ENCODE peak calls at places on chromosomes 3 and 15, in nine cellular contexts. One of them, this sample, is unnamed.

GRCh38 chr3:179148446-179149238 is 485 bp downstream of the PIK3CA start:
- DNase-seq in stomach: peak; percentile 54
- DNase-seq in heart left ventricle: peak; percentile 54
- DNase-seq in testis: peak; percentile 41
- DNase-seq in sigmoid colon: peak; percentile 69
- DNase-seq in body of pancreas: peak; percentile 45
- DNase-seq in HepG2: peak; percentile 7
- DNase-seq in esophagus muscularis mucosa: no peak
- DNase-seq in HCT116: no peak
- DNase-seq in this sample: peak; percentile 17

GRCh38 chr3:52054689-52055511 is 1.5 kb downstream of the DUSP7 start:
- DNase-seq in testis: no peak
- DNase-seq in HepG2: no peak
- DNase-seq in body of pancreas: no peak
- DNase-seq in esophagus muscularis mucosa: no peak
- DNase-seq in stomach: no peak
- DNase-seq in sigmoid colon: no peak
- DNase-seq in HCT116: no peak
- DNase-seq in heart left ventricle: no peak
- DNase-seq in this sample: no peak

GRCh38 chr15:94083467-94083991 is 147.8 kb upstream of the MCTP2 start:
- DNase-seq in esophagus muscularis mucosa: peak; percentile 80
- DNase-seq in HepG2: no peak
- DNase-seq in heart left ventricle: no peak
- DNase-seq in body of pancreas: no peak
- DNase-seq in testis: no peak
- DNase-seq in HCT116: no peak
- DNase-seq in stomach: no peak
- DNase-seq in sigmoid colon: peak; percentile 73
- DNase-seq in this sample: peak; percentile 36

GRCh38 chr3:88912294-88913014 is 195.0 kb upstream of the EPHA3 start:
- DNase-seq in HepG2: no peak
- DNase-seq in body of pancreas: no peak
- DNase-seq in heart left ventricle: no peak
- DNase-seq in esophagus muscularis mucosa: no peak
- DNase-seq in HCT116: no peak
- DNase-seq in stomach: no peak
- DNase-seq in sigmoid colon: no peak
- DNase-seq in testis: no peak
- DNase-seq in this sample: no peak

GRCh38 chr3:182728248-182728647 is 65.1 kb upstream of the ATP11B start:
- DNase-seq in testis: no peak
- DNase-seq in HepG2: no peak
- DNase-seq in HCT116: no peak
- DNase-seq in heart left ventricle: no peak
- DNase-seq in sigmoid colon: no peak
- DNase-seq in body of pancreas: no peak
- DNase-seq in stomach: no peak
- DNase-seq in esophagus muscularis mucosa: no peak
- DNase-seq in this sample: no peak

GRCh38 chr3:48344867-48345507 is 11.5 kb upstream of the SPINK8 start:
- DNase-seq in esophagus muscularis mucosa: no peak
- DNase-seq in heart left ventricle: no peak
- DNase-seq in testis: no peak
- DNase-seq in sigmoid colon: no peak
- DNase-seq in body of pancreas: no peak
- DNase-seq in HCT116: no peak
- DNase-seq in stomach: no peak
- DNase-seq in HepG2: no peak
- DNase-seq in this sample: no peak

GRCh38 chr15:71899665-71900064 is 89.3 kb downstream of the NR2E3 start:
- DNase-seq in sigmoid colon: no peak
- DNase-seq in body of pancreas: no peak
- DNase-seq in HCT116: no peak
- DNase-seq in testis: no peak
- DNase-seq in heart left ventricle: no peak
- DNase-seq in stomach: no peak
- DNase-seq in HepG2: no peak
- DNase-seq in esophagus muscularis mucosa: no peak
- DNase-seq in this sample: no peak

GRCh38 chr3:148466143-148466542 is 231.6 kb upstream of the AGTR1 start:
- DNase-seq in esophagus muscularis mucosa: no peak
- DNase-seq in HepG2: no peak
- DNase-seq in HCT116: no peak
- DNase-seq in sigmoid colon: no peak
- DNase-seq in heart left ventricle: no peak
- DNase-seq in stomach: no peak
- DNase-seq in testis: no peak
- DNase-seq in body of pancreas: no peak
- DNase-seq in this sample: no peak

GRCh38 chr3:24679429-24679828 is 184.8 kb upstream of the THRB start:
- DNase-seq in stomach: no peak
- DNase-seq in esophagus muscularis mucosa: no peak
- DNase-seq in testis: no peak
- DNase-seq in HCT116: no peak
- DNase-seq in sigmoid colon: no peak
- DNase-seq in body of pancreas: no peak
- DNase-seq in heart left ventricle: no peak
- DNase-seq in HepG2: no peak
- DNase-seq in this sample: no peak

GRCh38 chr3:106534206-106534605 is 665.4 kb upstream of the CBLB start:
- DNase-seq in esophagus muscularis mucosa: no peak
- DNase-seq in stomach: no peak
- DNase-seq in sigmoid colon: no peak
- DNase-seq in heart left ventricle: no peak
- DNase-seq in testis: no peak
- DNase-seq in body of pancreas: no peak
- DNase-seq in HepG2: no peak
- DNase-seq in HCT116: no peak
- DNase-seq in this sample: no peak

GRCh38 chr3:33439421-33440327 is 531 bp downstream of the UBP1 start:
- DNase-seq in body of pancreas: peak; percentile 64
- DNase-seq in HCT116: no peak
- DNase-seq in esophagus muscularis mucosa: no peak
- DNase-seq in HepG2: peak; percentile 21
- DNase-seq in testis: peak; percentile 59
- DNase-seq in heart left ventricle: peak; percentile 49
- DNase-seq in stomach: peak; percentile 56
- DNase-seq in sigmoid colon: peak; percentile 82
- DNase-seq in this sample: peak; percentile 20
- TF ChIP-seq POLR2A in body of pancreas: peak; percentile 59
- TF ChIP-seq POLR2A in HCT116: peak; percentile 65
- TF ChIP-seq POLR2A in esophagus muscularis mucosa: no peak
- TF ChIP-seq POLR2A in HepG2: no peak
- TF ChIP-seq POLR2A in testis: no peak
- TF ChIP-seq POLR2A in heart left ventricle: no peak
- TF ChIP-seq POLR2A in stomach: no peak
- TF ChIP-seq POLR2A in sigmoid colon: no peak
- TF ChIP-seq POLR2A in this sample: no peak

GRCh38 chr15:93072011-93072410 is 17.0 kb downstream of the RGMA start:
- DNase-seq in stomach: no peak
- DNase-seq in sigmoid colon: no peak
- DNase-seq in esophagus muscularis mucosa: no peak
- DNase-seq in testis: no peak
- DNase-seq in HepG2: no peak
- DNase-seq in HCT116: no peak
- DNase-seq in body of pancreas: no peak
- DNase-seq in heart left ventricle: no peak
- DNase-seq in this sample: no peak

GRCh38 chr15:93071469-93071891 is 17.5 kb downstream of the RGMA start:
- DNase-seq in body of pancreas: no peak
- DNase-seq in sigmoid colon: no peak
- DNase-seq in heart left ventricle: no peak
- DNase-seq in esophagus muscularis mucosa: no peak
- DNase-seq in stomach: no peak
- DNase-seq in testis: no peak
- DNase-seq in HCT116: no peak
- DNase-seq in HepG2: no peak
- DNase-seq in this sample: no peak

GRCh38 chr15:93074596-93074995 is 14.4 kb downstream of the RGMA start:
- DNase-seq in HepG2: no peak
- DNase-seq in sigmoid colon: no peak
- DNase-seq in heart left ventricle: no peak
- DNase-seq in HCT116: no peak
- DNase-seq in esophagus muscularis mucosa: no peak
- DNase-seq in body of pancreas: no peak
- DNase-seq in testis: no peak
- DNase-seq in stomach: no peak
- DNase-seq in this sample: no peak

GRCh38 chr15:93072440-93073394 is 16.3 kb downstream of the RGMA start:
- DNase-seq in stomach: peak; percentile 69
- DNase-seq in esophagus muscularis mucosa: no peak
- DNase-seq in body of pancreas: peak; percentile 77
- DNase-seq in HCT116: peak; percentile 33
- DNase-seq in testis: peak; percentile 81
- DNase-seq in heart left ventricle: peak; percentile 89
- DNase-seq in sigmoid colon: peak; percentile 94
- DNase-seq in HepG2: peak; percentile 6
- DNase-seq in this sample: peak; percentile 78

DNA sequence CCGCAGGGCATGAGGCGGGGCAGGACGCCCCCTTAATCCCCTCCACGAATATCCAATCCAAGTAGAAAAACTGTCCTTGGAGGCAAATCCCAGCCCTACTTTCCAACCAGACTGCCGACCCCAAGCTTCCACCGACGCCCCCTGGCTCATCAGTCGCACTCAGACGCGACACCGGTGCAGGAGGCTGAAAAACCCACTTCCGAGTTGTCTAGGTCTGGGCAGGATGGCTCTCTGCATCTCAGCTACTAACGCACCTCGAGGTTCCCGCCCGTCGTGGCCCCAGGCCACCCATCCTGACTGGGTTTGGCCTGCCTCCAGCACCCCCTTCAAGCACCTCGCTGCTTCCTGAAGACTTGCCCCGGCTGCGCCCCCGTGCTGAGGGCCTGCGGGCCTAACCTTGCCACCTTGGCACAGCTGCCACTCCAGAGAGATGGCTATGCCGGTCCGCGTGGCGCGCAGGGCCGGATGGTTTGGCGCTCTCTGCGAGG is 15.5 kb downstream of the RGMA start:
- DNase-seq in body of pancreas: no peak
- DNase-seq in heart left ventricle: no peak
- DNase-seq in HCT116: no peak
- DNase-seq in sigmoid colon: peak; percentile 83
- DNase-seq in esophagus muscularis mucosa: no peak
- DNase-seq in testis: peak; percentile 31
- DNase-seq in HepG2: no peak
- DNase-seq in stomach: no peak
- DNase-seq in this sample: no peak
- H3K4me1 ChIP-seq in body of pancreas: peaks cover 14% of the 10 kb centered on the region
- H3K4me1 ChIP-seq in heart left ventricle: peaks cover 22% of the 10 kb centered on the region
- H3K4me1 ChIP-seq in HCT116: peaks cover 8% of the 10 kb centered on the region
- H3K4me1 ChIP-seq in sigmoid colon: no peaks in the 10 kb centered on the region
- H3K4me1 ChIP-seq in esophagus muscularis mucosa: peaks cover 73% of the 10 kb centered on the region
- H3K4me1 ChIP-seq in testis: peaks cover 22% of the 10 kb centered on the region
- H3K4me1 ChIP-seq in HepG2: no peaks in the 10 kb centered on the region
- H3K4me1 ChIP-seq in stomach: peaks cover 16% of the 10 kb centered on the region
- H3K4me1 ChIP-seq in this sample: peaks cover 52% of the 10 kb centered on the region

GRCh38 chr15:31367021-31367729 is 40.5 kb downstream of the KLF13 start:
- DNase-seq in sigmoid colon: no peak
- DNase-seq in testis: no peak
- DNase-seq in HepG2: no peak
- DNase-seq in HCT116: no peak
- DNase-seq in stomach: no peak
- DNase-seq in body of pancreas: no peak
- DNase-seq in heart left ventricle: no peak
- DNase-seq in esophagus muscularis mucosa: no peak
- DNase-seq in this sample: no peak

GRCh38 chr15:31365032-31365654 is 38.5 kb downstream of the KLF13 start:
- DNase-seq in HepG2: no peak
- DNase-seq in esophagus muscularis mucosa: no peak
- DNase-seq in stomach: no peak
- DNase-seq in heart left ventricle: no peak
- DNase-seq in sigmoid colon: no peak
- DNase-seq in HCT116: no peak
- DNase-seq in testis: no peak
- DNase-seq in body of pancreas: no peak
- DNase-seq in this sample: no peak

GRCh38 chr15:31364301-31365031 is 37.8 kb downstream of the KLF13 start:
- DNase-seq in heart left ventricle: no peak
- DNase-seq in HCT116: no peak
- DNase-seq in testis: peak; percentile 56
- DNase-seq in sigmoid colon: no peak
- DNase-seq in body of pancreas: peak; percentile 66
- DNase-seq in HepG2: no peak
- DNase-seq in esophagus muscularis mucosa: no peak
- DNase-seq in stomach: no peak
- DNase-seq in this sample: no peak

GRCh38 chr15:31366169-31366734 is 39.6 kb downstream of the KLF13 start:
- DNase-seq in sigmoid colon: peak; percentile 87
- DNase-seq in heart left ventricle: no peak
- DNase-seq in HCT116: no peak
- DNase-seq in esophagus muscularis mucosa: no peak
- DNase-seq in body of pancreas: peak; percentile 65
- DNase-seq in testis: peak; percentile 51
- DNase-seq in stomach: no peak
- DNase-seq in HepG2: no peak
- DNase-seq in this sample: peak; percentile 37

GRCh38 chr15:31365655-31366127 is 39.1 kb downstream of the KLF13 start:
- DNase-seq in stomach: peak; percentile 97
- DNase-seq in testis: peak; percentile 97
- DNase-seq in HCT116: no peak
- DNase-seq in HepG2: no peak
- DNase-seq in esophagus muscularis mucosa: peak; percentile 99
- DNase-seq in body of pancreas: peak; percentile 98
- DNase-seq in sigmoid colon: peak; percentile 99
- DNase-seq in heart left ventricle: peak; percentile 90
- DNase-seq in this sample: peak; percentile 90
- TF ChIP-seq POLR2A in stomach: no peak
- TF ChIP-seq POLR2A in testis: no peak
- TF ChIP-seq POLR2A in HCT116: no peak
- TF ChIP-seq POLR2A in HepG2: no peak
- TF ChIP-seq POLR2A in esophagus muscularis mucosa: no peak
- TF ChIP-seq POLR2A in body of pancreas: peak; percentile 71
- TF ChIP-seq POLR2A in sigmoid colon: no peak
- TF ChIP-seq POLR2A in heart left ventricle: no peak
- TF ChIP-seq POLR2A in this sample: no peak

DNA sequence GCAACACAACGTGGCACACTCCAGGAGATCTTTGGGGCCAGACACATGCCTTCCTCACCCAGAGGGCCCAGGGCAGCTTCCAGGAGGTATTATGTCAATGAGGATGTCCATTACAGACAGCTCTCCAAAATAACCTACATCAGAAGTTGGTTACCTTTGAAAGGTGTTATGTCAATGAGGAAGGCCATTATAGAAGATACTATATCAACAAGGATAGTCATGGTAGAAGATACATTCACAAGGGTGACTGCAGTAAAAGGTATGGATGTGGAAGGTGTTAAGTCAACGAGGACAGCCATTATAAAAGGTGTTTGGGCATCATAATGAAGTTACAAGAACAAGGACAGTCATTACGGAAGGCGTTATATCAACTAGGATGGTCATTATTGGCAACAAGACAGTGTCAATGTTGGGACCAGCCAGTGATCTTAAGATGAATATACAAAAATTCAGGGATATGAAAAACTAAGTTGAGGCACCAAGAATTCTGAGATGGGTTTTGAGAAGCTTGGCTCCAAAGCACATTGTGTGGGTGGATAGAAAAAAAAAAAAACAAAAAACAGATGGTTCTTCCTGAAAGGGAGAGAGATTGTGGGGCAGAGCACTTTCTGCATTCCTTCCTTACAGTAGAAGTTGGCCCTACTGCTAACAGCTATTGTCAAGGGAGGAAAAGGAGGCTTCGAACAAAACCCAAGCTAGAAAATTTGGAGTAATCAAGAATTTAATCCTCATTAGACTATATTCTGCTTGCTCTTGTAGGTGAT is 11.2 kb downstream of the CDCP1 start:
- DNase-seq in HCT116: no peak
- DNase-seq in HepG2: no peak
- DNase-seq in heart left ventricle: no peak
- DNase-seq in stomach: no peak
- DNase-seq in esophagus muscularis mucosa: no peak
- DNase-seq in body of pancreas: no peak
- DNase-seq in testis: no peak
- DNase-seq in sigmoid colon: no peak
- DNase-seq in this sample: no peak
- H3K4me1 ChIP-seq in HCT116: peaks cover 89% of the 10 kb centered on the region
- H3K4me1 ChIP-seq in HepG2: no peaks in the 10 kb centered on the region
- H3K4me1 ChIP-seq in heart left ventricle: no peaks in the 10 kb centered on the region
- H3K4me1 ChIP-seq in stomach: peaks cover 33% of the 10 kb centered on the region
- H3K4me1 ChIP-seq in esophagus muscularis mucosa: peaks cover 11% of the 10 kb centered on the region
- H3K4me1 ChIP-seq in body of pancreas: peaks cover 34% of the 10 kb centered on the region
- H3K4me1 ChIP-seq in testis: peaks cover 14% of the 10 kb centered on the region
- H3K4me1 ChIP-seq in sigmoid colon: no peaks in the 10 kb centered on the region
- H3K4me1 ChIP-seq in this sample: peaks cover 10% of the 10 kb centered on the region

This sample was measured in tibial nerve.